ENCODE peak calls at places on chromosomes 7 and 10, in ten cellular contexts. I is epithelial cell of esophagus, H is heart right ventricle, Q is cardiac fibroblast, J is Peyer's patch, V is PC-3, D is neural crest cell, B is B cell, M is fibroblast of mammary gland, R is prostate gland. P is an unnamed sample.

GRCh38 chr10:132470306-132471124 is 67.1 kb upstream of the INPP5A start:
- DNase-seq in Q (no peak), V (no peak), R (no peak), H (no peak), J (no peak), B (no peak), I (no peak), M (no peak), D (no peak), P (peak; percentile 79)

GRCh38 chr7:114740095-114740494 is 181.8 kb upstream of the MDFIC start:
- DNase-seq in D (no peak), M (no peak), H (no peak), B (no peak), Q (no peak), V (no peak), I (no peak), R (no peak), J (no peak), P (no peak)

GRCh38 chr10:109247819-109248218 is 675.5 kb downstream of the XPNPEP1 start:
- DNase-seq in R (no peak), Q (no peak), J (no peak), B (no peak), M (no peak), D (no peak), H (no peak), I (no peak), V (no peak), P (no peak)

GRCh38 chr7:27962250-27962649 is 218.3 kb downstream of the JAZF1 start:
- DNase-seq in Q (peak; percentile 9), J (no peak), R (no peak), V (no peak), D (no peak), I (peak; percentile 14), M (peak; percentile 35), H (no peak), B (no peak), P (no peak)

GRCh38 chr7:108078156-108078781 is 51.9 kb downstream of the LAMB4 start:
- DNase-seq in M (peak; percentile 55), J (no peak), D (no peak), B (no peak), Q (peak; percentile 30), H (no peak), I (peak; percentile 42), V (no peak), R (no peak), P (no peak)

GRCh38 chr7:90648834-90649233 is 52.7 kb downstream of the CDK14 start:
- DNase-seq in V (no peak), D (no peak), M (no peak), I (no peak), J (no peak), Q (no peak), B (no peak), R (no peak), H (no peak), P (no peak)

GRCh38 chr10:85575441-85575840 is 791.2 kb downstream of the GRID1 start:
- DNase-seq in V (no peak), I (no peak), D (no peak), H (no peak), M (no peak), Q (no peak), B (no peak), J (no peak), R (no peak), P (no peak)

GRCh38 chr7:18762189-18762588 is 266.6 kb downstream of the HDAC9 start:
- DNase-seq in H (no peak), V (peak; percentile 31), D (no peak), I (no peak), Q (peak; percentile 86), B (no peak), R (no peak), J (no peak), M (peak; percentile 88), P (no peak)

GRCh38 chr10:100562806-100563293 is 27.1 kb downstream of the HIF1AN start:
- DNase-seq in D (peak; percentile 14), V (no peak), R (no peak), B (no peak), M (peak; percentile 57), Q (peak; percentile 51), I (peak; percentile 36), J (no peak), H (no peak), P (peak; percentile 24)

GRCh38 chr10:3473271-3473670 is 300.7 kb upstream of the PITRM1 start:
- DNase-seq in R (no peak), Q (no peak), I (peak; percentile 79), B (no peak), H (no peak), M (no peak), V (no peak), J (no peak), D (no peak), P (peak; percentile 52)

GRCh38 chr10:124601431-124602120 is 140.0 kb downstream of the LHPP start:
- DNase-seq in V (no peak), D (no peak), I (no peak), R (no peak), B (peak; percentile 96), H (no peak), Q (no peak), M (no peak), J (no peak), P (no peak)

DNA sequence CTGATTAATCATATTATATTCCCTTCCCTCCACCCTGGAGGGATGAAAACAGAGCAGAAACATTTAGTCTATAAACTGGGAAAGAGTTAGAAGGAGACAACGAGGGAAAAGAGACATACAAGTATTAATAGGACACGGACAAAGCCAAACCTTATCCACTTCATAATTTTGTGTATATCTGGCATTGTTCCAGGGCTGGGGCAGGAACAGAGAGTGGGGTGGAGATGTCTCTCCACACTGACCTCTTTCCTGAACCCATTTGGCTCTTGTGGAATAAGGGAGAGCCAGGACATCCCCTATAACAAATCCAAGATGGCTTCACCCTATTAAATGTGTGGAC is 43.7 kb upstream of the TSPAN33 start:
- DNase-seq in R (no peak), Q (no peak), V (no peak), B (no peak), D (no peak), I (no peak), M (no peak), H (no peak), J (no peak), P (no peak)
- TF ChIP-seq CTCF in R (no peak), Q (no peak), V (no peak), B (no peak), D (no peak), I (no peak), M (no peak), H (no peak), J (no peak), P (no peak)

GRCh38 chr10:70558871-70559810 is 43.4 kb downstream of the PRF1 start:
- DNase-seq in V (peak; percentile 91), H (peak; percentile 75), B (no peak), M (peak; percentile 63), J (peak; percentile 64), D (peak; percentile 36), Q (peak; percentile 54), I (peak; percentile 53), R (no peak), P (peak; percentile 91)
- TF ChIP-seq CTCF in V (peak; percentile 96), H (peak; percentile 69), B (peak; percentile 31), M (peak; percentile 45), J (peak; percentile 37), D (peak; percentile 58), Q (peak; percentile 35), I (peak; percentile 52), R (no peak), P (peak; percentile 70)

GRCh38 chr10:77405771-77406241 is 231.8 kb downstream of the KCNMA1 start:
- DNase-seq in D (peak; percentile 18), B (no peak), V (peak; percentile 99), M (peak; percentile 83), R (peak; percentile 76), J (peak; percentile 83), H (peak; percentile 41), Q (peak; percentile 72), I (peak; percentile 67), P (peak; percentile 66)
- TF ChIP-seq CTCF in D (no peak), B (no peak), V (no peak), M (no peak), R (no peak), J (no peak), H (no peak), Q (no peak), I (no peak), P (no peak)

GRCh38 chr7:70585071-70585470 is 546.9 kb upstream of the GALNT17 start:
- DNase-seq in H (no peak), J (no peak), R (no peak), M (no peak), Q (no peak), V (no peak), D (no peak), I (no peak), B (no peak), P (peak; percentile 22)
- TF ChIP-seq CTCF in H (no peak), J (peak; percentile 4), R (no peak), M (no peak), Q (no peak), V (no peak), D (no peak), I (peak; percentile 12), B (no peak), P (no peak)

DNA sequence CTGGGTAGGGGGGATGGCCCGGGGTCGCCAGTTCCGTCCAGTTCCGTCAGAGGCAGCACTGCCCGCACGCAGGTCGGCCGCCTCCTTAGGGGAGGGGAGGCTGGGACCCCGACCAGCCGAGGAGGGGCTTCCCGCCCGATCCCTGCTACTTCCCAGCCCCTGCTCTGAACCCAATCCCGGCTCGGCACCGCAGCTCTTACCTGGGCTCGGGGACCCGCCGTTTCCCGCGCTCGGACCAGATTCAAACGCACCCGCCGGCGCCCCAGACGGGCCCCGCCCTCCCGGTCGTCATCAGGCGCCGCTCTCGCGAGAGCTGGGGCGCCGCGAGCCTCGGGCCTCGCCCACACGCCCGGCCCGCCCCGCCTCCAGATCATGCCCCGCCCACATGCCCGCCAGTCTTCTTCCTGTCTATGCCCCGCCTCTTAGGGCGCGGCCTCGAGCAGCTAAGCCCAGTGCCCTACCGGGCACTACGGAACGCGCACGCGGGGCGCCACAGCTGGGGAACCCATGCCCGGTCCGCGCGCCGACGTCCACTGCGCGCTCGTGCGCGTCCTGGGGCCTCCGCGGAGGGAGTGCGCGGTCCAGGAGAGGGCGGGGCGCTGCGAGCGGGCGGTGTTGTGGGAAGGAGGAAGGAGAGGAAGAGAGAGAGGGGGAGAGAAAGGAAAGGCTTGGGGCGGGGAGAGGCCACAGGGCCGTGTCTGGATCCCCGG is at the start of gene NCAPG2:
- DNase-seq in Q (peak; percentile 98), J (peak; percentile 99), H (peak; percentile 97), D (peak; percentile 96), V (peak; percentile 98), M (peak; percentile 96), I (peak; percentile 98), R (peak; percentile 97), B (peak; percentile 97), P (peak; percentile 98)
- TF ChIP-seq CTCF in Q (peak; percentile 18), J (peak; percentile 79), H (peak; percentile 33), D (peak; percentile 30), V (no peak), M (no peak), I (peak; percentile 10), R (peak; percentile 33), B (peak; percentile 28), P (peak; percentile 26)

P was measured in activated CD8-positive, alpha-beta T cell treated with anti-CD3 and anti-CD28 coated beads for 36 hours.